ENCODE peak calls at places on chromosomes 6 and 20, in seven cellular contexts. One of them, this sample, is unnamed.
A peak's percentile ranks its signal among the peaks of the same experiment; 100 is the strongest.

GRCh38 chr20:63080411-63080810 is 73.6 kb upstream of the BHLHE23 start:
- DNase-seq in M059J: no peak
- DNase-seq in uterus: no peak
- DNase-seq in PC-9: no peak
- DNase-seq in HCT116: no peak
- DNase-seq in ACHN: no peak
- DNase-seq in nephron progenitor cell: no peak
- DNase-seq in this sample: no peak

GRCh38 chr6:11824986-11825385 is 46.4 kb upstream of the ADTRP start:
- DNase-seq in M059J: peak; percentile 29
- DNase-seq in uterus: no peak
- DNase-seq in PC-9: no peak
- DNase-seq in HCT116: no peak
- DNase-seq in ACHN: no peak
- DNase-seq in nephron progenitor cell: no peak
- DNase-seq in this sample: no peak

GRCh38 chr20:29318871-29319461 is 1938.5 kb upstream of the DEFB115 start:
- DNase-seq in M059J: no peak
- DNase-seq in uterus: no peak
- DNase-seq in PC-9: no peak
- DNase-seq in HCT116: no peak
- DNase-seq in ACHN: no peak
- DNase-seq in nephron progenitor cell: no peak
- DNase-seq in this sample: no peak

GRCh38 chr20:1868856-1869255 is 26.4 kb upstream of the SIRPA start:
- DNase-seq in M059J: peak; percentile 74
- DNase-seq in uterus: no peak
- DNase-seq in PC-9: no peak
- DNase-seq in HCT116: no peak
- DNase-seq in ACHN: peak; percentile 13
- DNase-seq in nephron progenitor cell: no peak
- DNase-seq in this sample: no peak

GRCh38 chr20:7346026-7346425 is 578.5 kb downstream of the BMP2 start:
- DNase-seq in M059J: no peak
- DNase-seq in uterus: no peak
- DNase-seq in PC-9: no peak
- DNase-seq in HCT116: no peak
- DNase-seq in ACHN: no peak
- DNase-seq in nephron progenitor cell: no peak
- DNase-seq in this sample: no peak

GRCh38 chr6:37520926-37521325 is 21.2 kb upstream of the CCDC167 start:
- DNase-seq in M059J: no peak
- DNase-seq in uterus: no peak
- DNase-seq in PC-9: no peak
- DNase-seq in HCT116: no peak
- DNase-seq in ACHN: no peak
- DNase-seq in nephron progenitor cell: no peak
- DNase-seq in this sample: no peak

GRCh38 chr20:33689973-33690372 is 3.8 kb upstream of the E2F1 start:
- DNase-seq in M059J: peak; percentile 61
- DNase-seq in uterus: no peak
- DNase-seq in PC-9: peak; percentile 39
- DNase-seq in HCT116: no peak
- DNase-seq in ACHN: peak; percentile 44
- DNase-seq in nephron progenitor cell: no peak
- DNase-seq in this sample: no peak

GRCh38 chr6:83735461-83735860 is 26.6 kb upstream of the SNAP91 start:
- DNase-seq in M059J: no peak
- DNase-seq in uterus: no peak
- DNase-seq in PC-9: no peak
- DNase-seq in HCT116: no peak
- DNase-seq in ACHN: no peak
- DNase-seq in nephron progenitor cell: no peak
- DNase-seq in this sample: no peak

GRCh38 chr6:149746147-149746946 is at the start of gene NUP43:
- DNase-seq in M059J: peak; percentile 95
- DNase-seq in uterus: peak; percentile 92
- DNase-seq in PC-9: peak; percentile 81
- DNase-seq in HCT116: peak; percentile 93
- DNase-seq in ACHN: peak; percentile 92
- DNase-seq in nephron progenitor cell: peak; percentile 82
- DNase-seq in this sample: peak; percentile 97

GRCh38 chr20:8800089-8800488 is 268.8 kb upstream of the PLCB4 start:
- DNase-seq in M059J: no peak
- DNase-seq in uterus: no peak
- DNase-seq in PC-9: no peak
- DNase-seq in HCT116: no peak
- DNase-seq in ACHN: no peak
- DNase-seq in nephron progenitor cell: no peak
- DNase-seq in this sample: no peak

GRCh38 chr6:93182933-93183479 is 236.4 kb downstream of the EPHA7 start:
- DNase-seq in M059J: no peak
- DNase-seq in uterus: no peak
- DNase-seq in PC-9: no peak
- DNase-seq in HCT116: no peak
- DNase-seq in ACHN: no peak
- DNase-seq in nephron progenitor cell: no peak
- DNase-seq in this sample: no peak

GRCh38 chr6:110689275-110689935 is 125.9 kb downstream of the CDK19 start:
- DNase-seq in M059J: no peak
- DNase-seq in uterus: no peak
- DNase-seq in PC-9: peak; percentile 61
- DNase-seq in HCT116: no peak
- DNase-seq in ACHN: no peak
- DNase-seq in nephron progenitor cell: no peak
- DNase-seq in this sample: no peak

GRCh38 chr20:21767739-21768223 is 62.3 kb downstream of the PAX1 start:
- DNase-seq in M059J: peak; percentile 31
- DNase-seq in uterus: no peak
- DNase-seq in PC-9: peak; percentile 49
- DNase-seq in HCT116: no peak
- DNase-seq in ACHN: no peak
- DNase-seq in nephron progenitor cell: peak; percentile 76
- DNase-seq in this sample: no peak

GRCh38 chr6:167796668-167797031 is 30.1 kb upstream of the AFDN start:
- DNase-seq in M059J: no peak
- DNase-seq in uterus: no peak
- DNase-seq in PC-9: no peak
- DNase-seq in HCT116: no peak
- DNase-seq in ACHN: no peak
- DNase-seq in nephron progenitor cell: no peak
- DNase-seq in this sample: no peak

GRCh38 chr20:51500936-51501335 is 41.6 kb downstream of the NFATC2 start:
- DNase-seq in M059J: no peak
- DNase-seq in uterus: no peak
- DNase-seq in PC-9: no peak
- DNase-seq in HCT116: no peak
- DNase-seq in ACHN: no peak
- DNase-seq in nephron progenitor cell: no peak
- DNase-seq in this sample: no peak

GRCh38 chr20:63698739-63699465 is 2.5 kb downstream of the TNFRSF6B start:
- DNase-seq in M059J: peak; percentile 95
- DNase-seq in uterus: peak; percentile 66
- DNase-seq in PC-9: peak; percentile 79
- DNase-seq in HCT116: peak; percentile 67
- DNase-seq in ACHN: peak; percentile 82
- DNase-seq in nephron progenitor cell: no peak
- DNase-seq in this sample: peak; percentile 20